ENCODE peak calls at places on chromosomes 7 and 10, in ten cellular contexts. V, X, F, H, T, A, E, J, Y and U are unnamed samples.

GRCh38 chr7:22949944-22950343 is 64.0 kb downstream of the HYCC1 start:
- DNase-seq in V (no peak), X (no peak), F (no peak), H (no peak), T (no peak), A (no peak), E (no peak), J (no peak), Y (no peak), U (no peak)

GRCh38 chr10:97648557-97649404 is 8.3 kb downstream of the PI4K2A start:
- DNase-seq in V (no peak), X (no peak), F (peak; percentile 59), H (no peak), T (no peak), A (no peak), E (no peak), J (peak; percentile 89), Y (peak; percentile 33), U (peak; percentile 67)

GRCh38 chr7:1248077-1248458 is 15.4 kb downstream of the UNCX start:
- DNase-seq in V (no peak), X (no peak), F (no peak), H (no peak), T (no peak), A (no peak), E (no peak), J (no peak), Y (no peak), U (no peak)

GRCh38 chr7:112946350-112946749 is 140.3 kb downstream of the GPR85 start:
- DNase-seq in V (no peak), X (no peak), F (no peak), H (no peak), T (no peak), A (no peak), E (no peak), J (no peak), Y (no peak), U (no peak)

GRCh38 chr10:61899997-61900828 is 1.3 kb upstream of the ARID5B start:
- DNase-seq in V (no peak), X (peak; percentile 85), F (no peak), H (peak; percentile 82), T (no peak), A (peak; percentile 44), E (no peak), J (peak; percentile 66), Y (peak; percentile 57), U (peak; percentile 63)

GRCh38 chr10:53667063-53667462 is 894.5 kb upstream of the MBL2 start:
- DNase-seq in V (no peak), X (no peak), F (no peak), H (no peak), T (no peak), A (no peak), E (no peak), J (no peak), Y (no peak), U (no peak)

GRCh38 chr7:138238734-138239133 is 162.5 kb downstream of the AKR1D1 start:
- DNase-seq in V (no peak), X (no peak), F (no peak), H (no peak), T (no peak), A (no peak), E (no peak), J (no peak), Y (no peak), U (no peak)

GRCh38 chr7:142811154-142811737 is 40.5 kb downstream of the PRSS2 start:
- DNase-seq in V (peak; percentile 41), X (no peak), F (peak; percentile 8), H (no peak), T (peak; percentile 5), A (peak; percentile 31), E (no peak), J (peak; percentile 63), Y (no peak), U (peak; percentile 80)

GRCh38 chr7:95472521-95473160 is 13.1 kb upstream of the ASB4 start:
- DNase-seq in V (no peak), X (no peak), F (no peak), H (no peak), T (no peak), A (no peak), E (no peak), J (no peak), Y (no peak), U (no peak)

GRCh38 chr7:30678805-30679204 is 3.5 kb downstream of the CRHR2 start:
- DNase-seq in V (no peak), X (no peak), F (no peak), H (no peak), T (no peak), A (no peak), E (no peak), J (no peak), Y (no peak), U (no peak)

GRCh38 chr10:119197921-119198320 is 9.4 kb upstream of the GRK5 start:
- DNase-seq in V (no peak), X (no peak), F (no peak), H (no peak), T (no peak), A (no peak), E (no peak), J (peak; percentile 33), Y (no peak), U (no peak)

GRCh38 chr7:112286294-112287086 is 80.0 kb downstream of the ZNF277 start:
- DNase-seq in V (no peak), X (no peak), F (no peak), H (no peak), T (no peak), A (peak; percentile 68), E (no peak), J (peak; percentile 26), Y (no peak), U (no peak)

GRCh38 chr10:28291881-28292297 is 11.0 kb downstream of the MPP7 start:
- DNase-seq in V (no peak), X (no peak), F (peak; percentile 55), H (no peak), T (no peak), A (no peak), E (no peak), J (no peak), Y (no peak), U (no peak)

GRCh38 chr10:63260860-63261251 is 127.7 kb downstream of the NRBF2 start:
- DNase-seq in V (no peak), X (no peak), F (no peak), H (no peak), T (no peak), A (no peak), E (no peak), J (no peak), Y (no peak), U (no peak)
- H3K27ac ChIP-seq in V (no peak overlapping the region), X (peak overlapping the region; percentile 43), F (no peak overlapping the region), H (peak overlapping the region; percentile 31), T (no peak overlapping the region), A (no peak overlapping the region), E (no peak overlapping the region), J (no peak overlapping the region), Y (no peak overlapping the region), U (no peak overlapping the region)

GRCh38 chr10:66291133-66291532 is 634.7 kb upstream of the LRRTM3 start:
- DNase-seq in V (no peak), X (no peak), F (no peak), H (no peak), T (no peak), A (no peak), E (no peak), J (no peak), Y (no peak), U (no peak)
- H3K27ac ChIP-seq in V (no peak overlapping the region), X (no peak overlapping the region), F (no peak overlapping the region), H (no peak overlapping the region), T (no peak overlapping the region), A (no peak overlapping the region), E (no peak overlapping the region), J (no peak overlapping the region), Y (no peak overlapping the region), U (no peak overlapping the region)

DNA sequence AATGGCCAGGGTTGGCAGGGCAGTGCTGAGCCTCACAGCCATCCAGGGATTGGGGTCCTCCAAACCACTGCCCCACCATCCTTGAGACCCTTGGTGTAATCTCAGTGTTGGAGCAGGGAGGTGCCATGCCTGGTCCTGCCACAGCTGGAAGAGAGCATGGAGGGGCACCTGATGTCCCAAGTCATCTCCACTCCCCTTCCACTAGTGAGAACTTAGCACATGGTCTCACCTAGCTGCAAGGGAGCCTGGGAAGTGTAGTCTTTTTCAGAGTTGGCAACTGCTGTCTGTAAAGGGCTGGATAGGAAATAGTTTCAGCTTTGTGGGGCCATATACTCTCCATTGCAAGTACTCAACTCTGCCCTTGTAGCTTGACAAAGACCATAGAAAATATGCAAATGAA is 238.7 kb downstream of the RPS24 start:
- DNase-seq in V (no peak), X (no peak), F (no peak), H (no peak), T (no peak), A (no peak), E (no peak), J (no peak), Y (no peak), U (no peak)
- H3K27ac ChIP-seq in V (no peak overlapping the region), X (no peak overlapping the region), F (no peak overlapping the region), H (no peak overlapping the region), T (no peak overlapping the region), A (no peak overlapping the region), E (no peak overlapping the region), J (no peak overlapping the region), Y (no peak overlapping the region), U (no peak overlapping the region)

GRCh38 chr7:36039671-36040070 is 113.4 kb upstream of the EEPD1 start:
- DNase-seq in V (no peak), X (no peak), F (no peak), H (no peak), T (no peak), A (no peak), E (no peak), J (no peak), Y (no peak), U (no peak)

GRCh38 chr7:36036590-36036989 is 116.5 kb upstream of the EEPD1 start:
- DNase-seq in V (no peak), X (no peak), F (no peak), H (no peak), T (no peak), A (no peak), E (no peak), J (peak; percentile 58), Y (no peak), U (no peak)

GRCh38 chr7:36038063-36038721 is 114.9 kb upstream of the EEPD1 start:
- DNase-seq in V (no peak), X (no peak), F (no peak), H (no peak), T (no peak), A (no peak), E (no peak), J (no peak), Y (no peak), U (no peak)

GRCh38 chr7:36039243-36039642 is 113.8 kb upstream of the EEPD1 start:
- DNase-seq in V (no peak), X (no peak), F (no peak), H (no peak), T (no peak), A (no peak), E (no peak), J (no peak), Y (no peak), U (no peak)

DNA sequence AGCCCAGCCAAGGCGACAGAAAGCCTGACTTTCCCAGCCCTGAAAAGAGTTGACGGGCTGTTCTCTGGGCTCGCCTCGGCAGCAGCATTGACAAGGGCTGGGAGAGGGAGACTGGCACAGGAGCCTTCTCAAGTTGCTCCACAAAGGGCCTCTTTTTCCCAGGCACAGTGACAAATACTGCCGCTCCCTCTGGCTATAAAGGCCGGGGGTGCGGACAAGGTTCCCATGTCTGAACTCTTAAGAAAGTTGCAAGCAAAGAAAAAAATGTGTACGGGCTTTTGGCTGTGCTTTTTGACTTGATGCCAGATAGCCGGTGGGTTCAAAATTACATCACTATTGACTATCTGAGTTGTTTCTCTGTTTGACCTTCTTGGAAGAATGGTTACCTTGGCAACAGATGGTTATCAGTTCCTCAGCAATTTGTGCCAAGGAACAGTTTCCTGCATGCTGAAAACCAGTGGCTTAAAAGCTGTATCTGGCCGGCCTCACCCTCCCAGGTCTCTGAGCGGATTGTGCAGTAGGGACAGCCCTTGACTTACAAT is 115.9 kb upstream of the EEPD1 start:
- DNase-seq in V (no peak), X (peak; percentile 37), F (no peak), H (no peak), T (no peak), A (no peak), E (no peak), J (peak; percentile 98), Y (no peak), U (no peak)
- H3K27ac ChIP-seq in V (no peak overlapping the region), X (peak overlapping the region; percentile 53), F (no peak overlapping the region), H (peak overlapping the region; percentile 59), T (no peak overlapping the region), A (no peak overlapping the region), E (no peak overlapping the region), J (peak overlapping the region; percentile 78), Y (no peak overlapping the region), U (no peak overlapping the region)